ENCODE peak calls at places on chromosome X, in ten cellular contexts. S is gastrocnemius medialis, E is neural progenitor cell, Z is cardiac muscle cell, C is ovary, A is lower lobe of right lung, U is sigmoid colon, J is uterus, P is lung, T is pancreas. L is an unnamed sample.

GRCh38 chrX:109812236-109812635 is 79.2 kb upstream of the ACSL4 start:
- DNase-seq in S (no peak), E (no peak), Z (peak; percentile 13), C (no peak), A (no peak), U (no peak), J (no peak), P (no peak), T (no peak), L (no peak)

GRCh38 chrX:138874271-138874670 is 162.8 kb upstream of the FGF13 start:
- DNase-seq in S (no peak), E (no peak), Z (no peak), C (no peak), A (no peak), U (no peak), J (no peak), P (no peak), T (no peak), L (no peak)

GRCh38 chrX:151725338-151725614 is 9.3 kb upstream of the CNGA2 start:
- DNase-seq in S (no peak), E (no peak), Z (no peak), C (no peak), A (no peak), U (no peak), J (no peak), P (no peak), T (no peak), L (no peak)

GRCh38 chrX:40651620-40652223 is 4.4 kb upstream of the CXorf38 start:
- DNase-seq in S (no peak), E (peak; percentile 82), Z (peak; percentile 84), C (peak; percentile 67), A (peak; percentile 51), U (peak; percentile 81), J (peak; percentile 65), P (peak; percentile 72), T (peak; percentile 66), L (peak; percentile 86)

GRCh38 chrX:110146521-110146920 is 143.6 kb downstream of the TMEM164 start:
- DNase-seq in S (no peak), E (peak; percentile 64), Z (peak; percentile 73), C (peak; percentile 22), A (no peak), U (no peak), J (peak; percentile 18), P (peak; percentile 47), T (no peak), L (no peak)

GRCh38 chrX:101450951-101451350 is 34.3 kb upstream of the ARMCX4 start:
- DNase-seq in S (no peak), E (no peak), Z (peak; percentile 1), C (no peak), A (peak; percentile 61), U (no peak), J (no peak), P (peak; percentile 67), T (no peak), L (no peak)

GRCh38 chrX:69238153-69238959 is 73.1 kb upstream of the PJA1 start:
- DNase-seq in S (peak; percentile 2), E (no peak), Z (peak; percentile 37), C (no peak), A (no peak), U (peak; percentile 80), J (no peak), P (no peak), T (no peak), L (no peak)

GRCh38 chrX:42496239-42496638 is 281.7 kb downstream of the PPP1R2C start:
- DNase-seq in S (no peak), E (no peak), Z (no peak), C (no peak), A (no peak), U (no peak), J (no peak), P (no peak), T (no peak), L (no peak)

GRCh38 chrX:47620303-47620685 is 637 bp upstream of the SYN1 start:
- DNase-seq in S (no peak), E (no peak), Z (no peak), C (no peak), A (no peak), U (no peak), J (no peak), P (no peak), T (no peak), L (no peak)

GRCh38 chrX:40373025-40373424 is 207.7 kb upstream of the ATP6AP2 start:
- DNase-seq in S (no peak), E (no peak), Z (no peak), C (no peak), A (no peak), U (no peak), J (no peak), P (no peak), T (no peak), L (no peak)

GRCh38 chrX:46184749-46185148 is 360.5 kb downstream of the ZNF674 start:
- DNase-seq in S (no peak), E (no peak), Z (no peak), C (no peak), A (no peak), U (no peak), J (no peak), P (no peak), T (no peak), L (no peak)

GRCh38 chrX:26445288-26445687 is 229.3 kb downstream of the MAGEB5 start:
- DNase-seq in S (no peak), E (no peak), Z (no peak), C (no peak), A (no peak), U (no peak), J (no peak), P (no peak), T (no peak), L (no peak)

GRCh38 chrX:38375888-38376287 is 23.5 kb downstream of the OTC start:
- DNase-seq in S (no peak), E (peak; percentile 7), Z (peak; percentile 8), C (no peak), A (no peak), U (no peak), J (no peak), P (no peak), T (no peak), L (no peak)

GRCh38 chrX:150362599-150363481 is at the start of gene MAMLD1:
- DNase-seq in S (peak; percentile 56), E (peak; percentile 29), Z (peak; percentile 37), C (peak; percentile 76), A (peak; percentile 76), U (peak; percentile 86), J (peak; percentile 68), P (peak; percentile 68), T (peak; percentile 62), L (peak; percentile 83)

GRCh38 chrX:13658602-13659001 is 5.7 kb downstream of the TCEANC start:
- DNase-seq in S (no peak), E (peak; percentile 44), Z (peak; percentile 69), C (no peak), A (no peak), U (no peak), J (no peak), P (no peak), T (no peak), L (no peak)
- H3K27ac ChIP-seq in S (peak overlapping the region; percentile 42), E (no peak overlapping the region), Z (no peak overlapping the region), C (no peak overlapping the region), A (peak overlapping the region; percentile 18), U (peak overlapping the region; percentile 19), J (peak overlapping the region; percentile 33), P (no peak overlapping the region), T (no peak overlapping the region), L (peak overlapping the region; percentile 28)

GRCh38 chrX:129981207-129981553 is 1.3 kb upstream of the BCORL1 start:
- DNase-seq in S (no peak), E (no peak), Z (no peak), C (no peak), A (no peak), U (no peak), J (no peak), P (no peak), T (no peak), L (no peak)
- TF ChIP-seq CTCF in S (no peak), E (no peak), Z (no peak), C (no peak), A (no peak), U (no peak), J (no peak), P (no peak), T (no peak), L (no peak)

GRCh38 chrX:71992711-71993110 is 82.1 kb downstream of the NHSL2 start:
- DNase-seq in S (no peak), E (no peak), Z (no peak), C (no peak), A (no peak), U (no peak), J (no peak), P (peak; percentile 27), T (no peak), L (no peak)

GRCh38 chrX:71996138-71996537 is 85.5 kb downstream of the NHSL2 start:
- DNase-seq in S (no peak), E (no peak), Z (no peak), C (no peak), A (no peak), U (no peak), J (no peak), P (no peak), T (no peak), L (no peak)

GRCh38 chrX:71995122-71995521 is 84.5 kb downstream of the NHSL2 start:
- DNase-seq in S (no peak), E (no peak), Z (no peak), C (no peak), A (no peak), U (no peak), J (no peak), P (no peak), T (no peak), L (no peak)

GRCh38 chrX:71993371-71993770 is 82.7 kb downstream of the NHSL2 start:
- DNase-seq in S (no peak), E (no peak), Z (no peak), C (no peak), A (no peak), U (no peak), J (no peak), P (no peak), T (no peak), L (no peak)

DNA sequence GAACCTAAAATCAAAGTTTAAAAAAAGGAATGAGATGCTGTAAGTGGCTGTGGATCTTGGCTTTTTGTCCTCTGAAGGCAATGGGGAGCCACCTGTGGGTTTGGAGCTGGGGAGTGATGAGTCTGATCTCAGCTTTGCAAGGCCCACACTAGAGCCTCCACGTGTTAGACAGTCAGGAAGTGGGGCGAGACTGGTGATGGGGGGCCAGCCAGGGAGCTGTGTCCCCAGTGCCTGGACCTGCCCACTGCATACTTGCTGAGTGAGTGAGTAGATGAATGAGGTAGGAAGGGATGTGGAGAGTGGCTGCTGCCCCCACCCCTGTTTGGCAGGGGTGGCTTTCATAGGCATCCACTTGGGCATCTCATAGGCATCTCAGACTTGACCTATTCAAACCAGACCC is 84.0 kb downstream of the NHSL2 start:
- DNase-seq in S (no peak), E (no peak), Z (no peak), C (no peak), A (no peak), U (no peak), J (no peak), P (peak; percentile 23), T (no peak), L (no peak)
- H3K4me1 ChIP-seq in S (no peaks in the 10 kb centered on the region), E (peaks cover 9% of the 10 kb centered on the region), Z (no peaks in the 10 kb centered on the region), C (no peaks in the 10 kb centered on the region), A (no peaks in the 10 kb centered on the region), U (no peaks in the 10 kb centered on the region), J (no peaks in the 10 kb centered on the region), P (no peaks in the 10 kb centered on the region), T (no peaks in the 10 kb centered on the region), L (no peaks in the 10 kb centered on the region)

DNA sequence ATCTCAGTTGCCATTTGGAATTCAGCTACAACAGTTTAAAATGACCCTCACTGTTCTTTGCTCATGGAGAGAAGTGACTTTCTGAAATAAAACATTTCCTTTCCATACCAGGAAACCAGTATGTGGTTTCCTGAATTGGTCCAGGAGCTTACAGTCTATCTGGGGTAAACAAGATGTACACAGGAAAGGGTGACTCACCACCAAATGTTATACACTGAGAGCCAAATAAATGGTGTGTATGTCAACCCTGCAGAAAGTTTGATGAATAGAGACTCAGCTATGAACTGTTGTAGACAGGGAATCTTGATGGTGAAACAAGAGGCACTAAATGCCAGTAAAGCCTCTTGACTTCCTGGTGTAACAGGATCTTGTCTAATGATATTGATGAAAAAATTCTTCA is 100.4 kb downstream of the HS6ST2 start:
- DNase-seq in S (no peak), E (no peak), Z (no peak), C (no peak), A (no peak), U (no peak), J (no peak), P (no peak), T (no peak), L (no peak)
- H3K27ac ChIP-seq in S (no peak overlapping the region), E (no peak overlapping the region), Z (no peak overlapping the region), C (no peak overlapping the region), A (no peak overlapping the region), U (no peak overlapping the region), J (no peak overlapping the region), P (no peak overlapping the region), T (no peak overlapping the region), L (no peak overlapping the region)